ENCODE peak calls at places on chromosomes 13 and 19, in five cellular contexts. Q, T, Z, S and I are unnamed samples.

GRCh38 chr13:71464673-71465072 is 402.3 kb downstream of the DACH1 start:
- DNase-seq in Q (no peak), T (no peak), Z (no peak), S (no peak), I (no peak)

GRCh38 chr13:42720116-42720857 is 61.1 kb upstream of the FAM216B start:
- DNase-seq in Q (peak), T (no peak), Z (peak), S (peak), I (peak)

GRCh38 chr19:45882652-45883585 is 3.0 kb downstream of the IRF2BP1 start:
- DNase-seq in Q (peak), T (peak), Z (peak), S (peak), I (peak)

GRCh38 chr13:21735621-21736401 is 64.9 kb downstream of the FGF9 start:
- DNase-seq in Q (no peak), T (no peak), Z (no peak), S (no peak), I (no peak)

GRCh38 chr19:33333151-33333550 is 30.8 kb upstream of the CEBPA start:
- DNase-seq in Q (no peak), T (no peak), Z (no peak), S (no peak), I (no peak)

GRCh38 chr19:14775855-14776254 is 2.5 kb downstream of the ADGRE2 start:
- DNase-seq in Q (no peak), T (no peak), Z (no peak), S (peak), I (no peak)

GRCh38 chr19:44912854-44913253 is 1.6 kb upstream of the APOC1 start:
- DNase-seq in Q (no peak), T (no peak), Z (no peak), S (no peak), I (peak)

GRCh38 chr13:25687622-25688225 is 315.9 kb downstream of the ATP8A2 start:
- DNase-seq in Q (no peak), T (no peak), Z (no peak), S (no peak), I (no peak)

GRCh38 chr19:13077233-13077632 is 25.4 kb downstream of the LYL1 start:
- DNase-seq in Q (no peak), T (peak), Z (no peak), S (no peak), I (no peak)

GRCh38 chr13:111184685-111185401 is 69.7 kb downstream of the ARHGEF7 start:
- DNase-seq in Q (no peak), T (no peak), Z (peak), S (no peak), I (no peak)

GRCh38 chr13:43529796-43530195 is 257.0 kb downstream of the ENOX1 start:
- DNase-seq in Q (no peak), T (no peak), Z (no peak), S (no peak), I (no peak)

GRCh38 chr19:13764821-13765394 is 586 bp downstream of the MRI1 start:
- DNase-seq in Q (no peak), T (peak), Z (no peak), S (peak), I (no peak)

GRCh38 chr13:111322916-111323331 is 2.5 kb downstream of the TEX29 start:
- DNase-seq in Q (no peak), T (no peak), Z (no peak), S (no peak), I (no peak)

GRCh38 chr13:32125746-32126145 is 94.2 kb downstream of the FRY start:
- DNase-seq in Q (no peak), T (no peak), Z (no peak), S (no peak), I (no peak)

GRCh38 chr19:36030264-36031148 is 2.2 kb downstream of the CLIP3 start:
- DNase-seq in Q (no peak), T (peak), Z (peak), S (no peak), I (no peak)
- TF ChIP-seq REST in Q (no peak), T (no peak), Z (no peak), S (no peak), I (no peak)

GRCh38 chr19:920051-920857 is 3.1 kb downstream of the KISS1R start:
- DNase-seq in Q (no peak), T (no peak), Z (no peak), S (no peak), I (no peak)
- TF ChIP-seq USF2 in Q (no peak), T (no peak), Z (no peak), S (no peak), I (no peak)

GRCh38 chr19:1728816-1729567 is 24.3 kb upstream of the ONECUT3 start:
- DNase-seq in Q (no peak), T (no peak), Z (no peak), S (no peak), I (no peak)

GRCh38 chr19:1720237-1720636 is 33.1 kb upstream of the ONECUT3 start:
- DNase-seq in Q (no peak), T (peak), Z (no peak), S (no peak), I (no peak)

GRCh38 chr19:1730157-1730556 is 23.1 kb upstream of the ONECUT3 start:
- DNase-seq in Q (no peak), T (no peak), Z (no peak), S (no peak), I (no peak)

GRCh38 chr19:1729568-1729925 is 23.8 kb upstream of the ONECUT3 start:
- DNase-seq in Q (no peak), T (no peak), Z (no peak), S (no peak), I (no peak)

DNA sequence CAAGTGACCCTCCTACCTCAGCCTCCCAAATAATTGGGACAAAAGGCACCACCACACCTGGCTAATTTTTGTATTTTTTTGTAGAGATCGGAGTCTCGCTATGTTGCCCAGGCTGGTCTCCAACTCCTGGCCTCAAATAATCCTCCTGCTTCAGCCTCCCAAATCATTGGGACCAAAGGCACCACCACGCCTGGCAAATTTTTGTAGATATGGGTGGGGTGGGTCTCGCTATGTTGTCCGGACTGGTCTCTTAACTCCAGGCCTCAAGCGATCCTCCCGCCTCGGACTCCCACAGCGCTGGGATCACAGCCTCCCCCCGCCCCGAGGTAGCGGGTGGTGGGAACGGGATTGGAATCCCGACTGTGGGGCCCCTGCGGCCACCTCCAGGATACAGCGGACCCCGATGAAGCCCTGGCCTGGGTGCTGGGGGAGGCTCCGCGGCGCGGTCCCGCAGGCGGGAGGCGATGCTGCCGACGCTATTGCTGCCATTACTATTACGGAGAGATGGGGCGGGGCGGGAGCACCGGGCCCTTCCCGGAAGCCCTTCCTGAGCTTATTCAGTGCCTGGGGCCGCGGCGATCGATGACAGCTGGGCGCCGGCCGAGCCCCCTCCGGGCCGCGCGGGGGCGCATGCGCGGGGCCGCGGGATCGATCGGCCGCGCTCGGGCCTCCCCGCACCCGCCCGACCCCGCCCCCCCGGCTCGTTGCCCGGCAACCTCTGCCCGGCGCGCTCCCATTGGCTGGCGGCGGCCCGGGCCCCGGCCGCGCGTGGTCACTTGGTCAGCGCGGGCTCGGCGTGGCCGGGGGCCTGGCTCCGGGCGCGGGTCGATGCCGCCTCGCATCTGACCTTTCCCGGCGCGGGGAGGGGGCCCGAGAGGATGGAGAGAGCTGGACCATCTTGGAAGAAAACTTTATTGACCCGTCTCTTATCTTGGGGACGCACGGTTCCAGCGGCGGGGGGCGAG is 27.9 kb upstream of the ONECUT3 start:
- DNase-seq in Q (peak), T (peak), Z (no peak), S (peak), I (peak)
- TF ChIP-seq REST in Q (no peak), T (no peak), Z (no peak), S (no peak), I (no peak)

GRCh38 chr13:85383291-85383690 is 415.9 kb downstream of the SLITRK6 start:
- DNase-seq in Q (no peak), T (no peak), Z (no peak), S (no peak), I (no peak)

GRCh38 chr13:85381082-85381481 is 418.1 kb downstream of the SLITRK6 start:
- DNase-seq in Q (no peak), T (no peak), Z (no peak), S (no peak), I (no peak)

DNA sequence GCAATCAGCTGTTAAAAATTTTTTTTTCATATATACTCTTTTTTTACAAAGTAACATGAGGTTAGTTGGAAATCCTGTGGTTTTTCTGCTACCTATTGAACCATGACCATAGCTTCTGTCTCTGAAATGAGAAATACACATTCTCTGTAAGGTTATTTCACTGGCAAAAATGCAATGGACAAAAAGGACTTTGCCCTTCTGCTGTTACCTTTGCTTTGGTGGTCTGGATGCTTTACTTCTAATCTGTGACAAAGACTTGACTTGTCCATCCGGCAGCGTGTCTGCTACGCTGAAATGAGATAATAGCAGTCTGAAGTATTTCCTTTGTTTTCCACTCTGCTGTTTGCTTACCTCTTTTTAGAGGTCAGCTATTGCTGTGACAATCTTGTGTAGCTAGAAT is 412.8 kb downstream of the SLITRK6 start:
- DNase-seq in Q (no peak), T (peak), Z (no peak), S (no peak), I (peak)
- TF ChIP-seq USF2 in Q (no peak), T (no peak), Z (no peak), S (no peak), I (no peak)

GRCh38 chr19:16509141-16510061 is 13.2 kb downstream of the C19orf44 start:
- DNase-seq in Q (no peak), T (peak), Z (no peak), S (no peak), I (no peak)
- TF ChIP-seq REST in Q (no peak), T (no peak), Z (no peak), S (no peak), I (no peak)

GRCh38 chr19:7533281-7533819 is 2.2 kb upstream of the PNPLA6 start:
- DNase-seq in Q (no peak), T (no peak), Z (no peak), S (no peak), I (no peak)
- TF ChIP-seq USF2 in Q (no peak), T (no peak), Z (no peak), S (no peak), I (no peak)